ENCODE peak calls at places on chromosomes 13 and 19, in four cellular contexts. Q, E, N and D are unnamed samples.

GRCh38 chr19:18995804-18996241 is 37.5 kb downstream of the SUGP2 start:
- DNase-seq in N (no peak), E (peak; percentile 47), Q (peak; percentile 67), D (peak; percentile 70)

GRCh38 chr19:10565028-10565566 is 713 bp downstream of the KRI1 start:
- DNase-seq in E (no peak), N (no peak), Q (peak; percentile 75), D (peak; percentile 76)

GRCh38 chr13:42259515-42259914 is 12.4 kb upstream of the AKAP11 start:
- DNase-seq in Q (peak; percentile 52), N (no peak), E (no peak), D (no peak)

GRCh38 chr19:54532528-54532927 is 29.9 kb downstream of the LAIR2 start:
- DNase-seq in Q (no peak), N (peak; percentile 77), E (no peak), D (no peak)

GRCh38 chr13:95710313-95710712 is 33.4 kb downstream of the DNAJC3 start:
- DNase-seq in N (no peak), E (no peak), Q (no peak), D (no peak)

GRCh38 chr13:113178070-113178895 is 19.8 kb downstream of the PROZ start:
- DNase-seq in Q (no peak), E (no peak), N (no peak), D (peak; percentile 53)

GRCh38 chr19:18225702-18226468 is at the start of gene PDE4C:
- DNase-seq in N (no peak), E (no peak), Q (no peak), D (peak; percentile 75)

GRCh38 chr13:63696055-63696454 is 2280.4 kb upstream of the PCDH20 start:
- DNase-seq in N (no peak), Q (no peak), E (no peak), D (no peak)

GRCh38 chr19:22332924-22333323 is 46.7 kb downstream of the ZNF729 start:
- DNase-seq in N (no peak), Q (no peak), E (no peak), D (no peak)

GRCh38 chr13:75016225-75016624 is 465.7 kb downstream of the TBC1D4 start:
- DNase-seq in Q (no peak), N (no peak), E (no peak), D (no peak)

GRCh38 chr13:97417698-97418097 is 16.3 kb upstream of the RAP2A start:
- DNase-seq in E (no peak), Q (no peak), N (no peak), D (no peak)

GRCh38 chr13:30520571-30520970 is 54.8 kb upstream of the HMGB1 start:
- DNase-seq in N (no peak), Q (no peak), E (no peak), D (no peak)

GRCh38 chr19:42270346-42271044 is 1.4 kb downstream of the CIC start:
- DNase-seq in N (no peak), E (no peak), Q (peak; percentile 42), D (peak; percentile 49)

GRCh38 chr13:88707652-88708051 is 1036.5 kb downstream of the SLITRK5 start:
- DNase-seq in N (no peak), Q (no peak), E (no peak), D (no peak)

DNA sequence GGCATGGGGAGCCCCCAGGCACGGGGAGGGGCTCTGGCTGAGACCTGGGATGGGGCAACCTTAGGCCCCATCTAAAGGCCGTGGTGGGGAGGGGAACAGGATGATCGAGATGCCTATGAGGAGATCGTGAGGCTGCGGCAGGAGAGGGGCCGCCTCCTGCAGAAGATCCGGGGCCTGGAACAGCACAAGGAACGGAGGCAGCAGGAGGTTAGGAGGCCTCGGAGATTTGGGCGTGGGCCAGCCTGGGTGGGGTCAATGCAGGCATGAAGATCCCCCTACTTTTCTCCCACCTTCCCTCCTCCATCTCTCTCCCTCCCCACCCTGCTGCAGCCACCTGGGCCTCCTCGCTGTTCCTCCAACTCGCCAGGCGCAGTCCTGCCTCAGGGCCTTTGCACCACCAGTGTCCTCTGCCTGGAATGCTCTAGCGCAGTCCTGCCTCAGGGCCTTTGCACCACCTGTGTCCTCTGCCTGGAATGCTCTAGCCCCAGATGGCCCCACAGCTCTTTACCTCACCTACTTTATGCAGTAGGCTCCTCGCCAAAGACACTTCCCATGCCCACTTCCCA is 19.1 kb upstream of the EBI3 start:
- DNase-seq in E (no peak), N (no peak), Q (no peak), D (no peak)
- TF ChIP-seq CTCF in E (no peak), N (no peak), Q (no peak), D (no peak)

GRCh38 chr13:81596224-81596753 is 1255.4 kb upstream of the SPRY2 start:
- DNase-seq in N (no peak), Q (no peak), E (no peak), D (no peak)

GRCh38 chr13:81597101-81597500 is 1256.2 kb upstream of the SPRY2 start:
- DNase-seq in E (no peak), N (no peak), Q (no peak), D (no peak)

GRCh38 chr13:81606074-81606473 is 1265.1 kb upstream of the SPRY2 start:
- DNase-seq in N (no peak), E (no peak), Q (no peak), D (no peak)

DNA sequence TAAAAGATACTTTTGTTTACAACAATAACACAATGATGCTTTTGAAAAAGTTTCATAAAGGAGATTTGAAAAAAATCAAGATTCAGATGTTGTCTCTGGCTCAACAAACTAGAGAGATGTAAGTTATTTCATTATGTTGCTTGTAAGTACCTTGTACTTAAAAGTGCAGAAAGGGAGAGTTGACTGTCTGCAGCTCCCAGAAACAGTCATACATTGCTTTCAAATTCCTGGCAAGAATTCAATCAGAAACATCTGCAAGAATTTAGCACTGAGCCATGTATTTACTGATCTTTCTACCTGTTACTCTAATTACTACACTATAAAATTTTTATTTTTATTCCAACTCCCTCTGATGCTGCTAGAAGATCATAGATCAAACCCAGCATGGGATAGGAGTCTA is 1261.3 kb upstream of the SPRY2 start:
- DNase-seq in E (no peak), Q (no peak), N (no peak), D (no peak)
- TF ChIP-seq NRF1 in E (no peak), Q (no peak), N (no peak), D (no peak)

GRCh38 chr13:78138756-78139155 is 220.1 kb upstream of the EDNRB start:
- DNase-seq in Q (no peak), N (no peak), E (no peak), D (no peak)
- TF ChIP-seq CTCF in Q (no peak), N (no peak), E (no peak), D (no peak)

GRCh38 chr19:7921302-7921954 is 1.3 kb downstream of the SNAPC2 start:
- DNase-seq in N (no peak), E (no peak), Q (no peak), D (no peak)
- TF ChIP-seq NRF1 in N (no peak), E (no peak), Q (no peak), D (no peak)

DNA sequence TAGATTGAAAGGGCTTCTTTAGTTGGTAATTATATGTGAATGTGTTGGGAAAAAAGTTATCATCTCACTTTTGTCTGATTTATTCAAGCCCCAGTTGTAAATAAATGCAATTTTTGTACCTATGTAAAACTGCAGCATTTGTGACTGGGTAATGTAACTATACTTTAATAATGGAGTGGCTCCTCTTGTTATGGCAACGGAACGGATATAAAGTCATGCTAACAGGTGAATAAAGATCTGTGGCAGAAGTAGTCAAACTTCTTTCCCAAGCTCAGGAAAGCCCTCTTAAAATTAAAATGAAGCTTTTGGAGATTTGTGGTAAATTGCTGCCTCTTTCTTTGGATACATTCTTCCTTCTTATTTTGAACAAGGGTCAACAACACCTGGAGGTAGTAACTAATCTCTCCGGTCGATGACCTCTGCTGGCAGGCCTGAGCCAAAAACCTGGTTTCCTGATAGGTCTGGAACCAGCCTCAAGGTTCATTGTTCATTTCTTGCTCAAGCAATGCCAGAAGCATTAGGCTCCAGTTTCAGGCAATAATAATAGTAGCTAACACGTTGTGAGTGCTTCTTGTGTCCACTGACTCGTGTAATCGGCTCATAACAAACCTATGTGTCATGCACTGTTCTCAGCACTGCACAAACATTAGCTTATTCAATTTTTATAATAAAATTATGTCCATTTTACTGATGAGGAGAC is 313.4 kb upstream of the DACH1 start:
- DNase-seq in N (no peak), E (no peak), Q (no peak), D (no peak)
- TF ChIP-seq CTCF in N (no peak), E (peak; percentile 10), Q (no peak), D (no peak)

GRCh38 chr19:14507704-14508246 is 10.4 kb downstream of the DNAJB1 start:
- DNase-seq in N (no peak), E (no peak), Q (no peak), D (no peak)
- TF ChIP-seq NRF1 in N (no peak), E (no peak), Q (no peak), D (no peak)

DNA sequence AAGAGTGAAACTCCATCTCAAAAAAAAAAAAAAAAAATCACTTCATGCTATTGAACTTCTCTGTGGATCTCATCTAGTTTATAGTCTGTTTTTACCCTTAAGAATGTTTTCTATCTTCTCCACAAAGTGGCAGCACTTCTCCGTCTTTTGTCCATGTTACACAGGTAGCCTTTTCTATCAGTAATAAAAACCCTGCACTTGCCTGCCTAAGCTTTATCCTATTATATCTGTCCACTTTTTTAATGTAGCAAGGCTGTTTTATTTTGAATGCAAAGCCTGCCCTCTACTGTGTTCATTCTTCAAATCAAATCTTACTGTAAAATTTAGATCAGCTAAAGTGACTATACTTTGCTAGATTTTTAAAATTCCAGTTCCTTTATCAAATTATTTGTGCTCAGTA is 124.0 kb downstream of the STOML3 start:
- DNase-seq in E (no peak), N (no peak), Q (no peak), D (no peak)
- TF ChIP-seq CTCF in E (no peak), N (no peak), Q (peak; percentile 11), D (no peak)

GRCh38 chr19:46574533-46574932 is 26.6 kb upstream of the CALM3 start:
- DNase-seq in Q (no peak), N (no peak), E (no peak), D (peak; percentile 21)
- TF ChIP-seq NRF1 in Q (no peak), N (no peak), E (no peak), D (no peak)

DNA sequence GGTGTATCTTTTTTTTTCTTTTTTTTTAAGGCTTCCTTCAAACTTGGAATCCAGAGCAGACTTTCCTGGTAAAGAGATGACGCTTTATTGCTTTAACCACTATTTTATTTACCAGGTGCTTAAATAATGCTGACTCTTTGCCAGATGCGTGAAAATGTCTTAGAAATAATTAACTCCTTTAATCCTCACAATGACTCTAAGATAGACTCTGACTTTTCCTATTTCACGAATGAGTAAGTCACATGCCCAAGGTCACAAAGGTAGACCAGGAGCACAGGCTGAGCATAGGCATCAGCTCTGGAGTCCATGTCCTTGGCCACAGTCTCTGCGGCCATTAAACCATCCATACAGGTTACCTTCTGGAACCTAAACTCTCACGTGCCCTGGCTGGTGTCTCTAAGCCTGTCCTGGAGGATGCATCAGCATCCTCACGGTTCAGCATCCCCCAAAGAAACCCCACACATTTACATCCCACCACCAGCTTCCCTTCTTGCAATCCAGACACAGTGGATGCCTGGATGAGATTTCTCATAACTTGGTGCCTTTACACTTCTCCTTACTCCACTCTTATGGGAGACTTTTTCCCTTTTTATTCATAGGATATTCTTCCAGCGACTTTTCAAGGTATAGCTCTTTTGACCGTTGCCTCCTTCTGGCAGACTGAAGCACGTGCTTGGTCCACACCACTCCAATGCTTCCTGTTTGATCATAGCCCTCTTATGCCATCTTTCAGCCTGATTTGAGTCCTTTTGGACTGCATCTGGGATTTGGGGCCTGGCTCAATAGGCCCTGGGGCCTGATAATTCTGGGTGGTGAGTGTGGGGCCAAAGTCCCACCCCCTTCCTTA is 87.5 kb downstream of the ERCC5 start:
- DNase-seq in E (no peak), Q (no peak), N (no peak), D (no peak)
- TF ChIP-seq CTCF in E (no peak), Q (no peak), N (no peak), D (no peak)